ENCODE peak calls at places on chromosome 21, in four cellular contexts. V is stimulated activated CD8-positive, alpha-beta memory T cell treated with anti-CD3 and anti-CD28 coated beads, Interleukin-15, amount 100 ng/mL, for 4 hours; S is activated CD8-positive, alpha-beta memory T cell treated with anti-CD3 and anti-CD28 coated beads for 1 hour; G is central memory CD4-positive, alpha-beta T cell. W is an unnamed sample.

GRCh38 chr21:26550357-26550756 is 22.7 kb downstream of the CYYR1 start:
- DNase-seq in V (no peak), S (no peak), G (no peak), W (no peak)

GRCh38 chr21:37862536-37862935 is 53.7 kb downstream of the KCNJ6 start:
- DNase-seq in V (no peak), S (no peak), G (no peak), W (no peak)

GRCh38 chr21:44296103-44296519 is 3.7 kb upstream of the PFKL start:
- DNase-seq in V (no peak), S (no peak), G (no peak), W (no peak)

GRCh38 chr21:33427051-33427450 is 23.8 kb downstream of the IFNGR2 start:
- DNase-seq in V (no peak), S (no peak), G (no peak), W (no peak)

GRCh38 chr21:10272216-10272615 is 249.2 kb upstream of the TPTE start:
- DNase-seq in V (no peak), S (no peak), G (no peak), W (no peak)

GRCh38 chr21:30408782-30409494 is 13.1 kb downstream of the KRTAP13-1 start:
- DNase-seq in V (no peak), S (no peak), G (no peak), W (no peak)

GRCh38 chr21:44028287-44028659 is 16.2 kb downstream of the TRAPPC10 start:
- DNase-seq in V (no peak), S (no peak), G (no peak), W (no peak)

GRCh38 chr21:27329255-27329851 is 362.5 kb upstream of the ADAMTS5 start:
- DNase-seq in V (no peak), S (no peak), G (no peak), W (no peak)

GRCh38 chr21:32713726-32714125 is 14.1 kb downstream of the SYNJ1 start:
- DNase-seq in V (no peak), S (no peak), G (no peak), W (no peak)

GRCh38 chr21:38787461-38788274 is 18.1 kb upstream of the ETS2 start:
- DNase-seq in V (no peak), S (no peak), G (no peak), W (no peak)

GRCh38 chr21:30580132-30580531 is 10.1 kb downstream of the KRTAP22-2 start:
- DNase-seq in V (no peak), S (no peak), G (no peak), W (no peak)

GRCh38 chr21:18522181-18522771 is 118.7 kb upstream of the TMPRSS15 start:
- DNase-seq in V (no peak), S (no peak), G (no peak), W (no peak)

GRCh38 chr21:43318841-43319781 is 107.8 kb downstream of the SIK1 start:
- DNase-seq in V (no peak), S (no peak), G (no peak), W (no peak)

W was measured in esophagus squamous epithelium.